ENCODE peak calls at places on chromosome 18, in nine cellular contexts. V, J, O, N, T, Y, E, Z and C are unnamed samples.

GRCh38 chr18:44627245-44627644 is 53.4 kb upstream of the SETBP1 start:
- DNase-seq in V (no peak), J (peak), O (no peak), N (no peak), T (no peak), Y (no peak), E (no peak), Z (no peak), C (no peak)

GRCh38 chr18:78647018-78647417 is 332.6 kb upstream of the SALL3 start:
- DNase-seq in V (no peak), J (no peak), O (no peak), N (no peak), T (no peak), Y (no peak), E (no peak), Z (no peak), C (no peak)

GRCh38 chr18:36850527-36851201 is 21.7 kb downstream of the KIAA1328 start:
- DNase-seq in V (no peak), J (no peak), O (no peak), N (no peak), T (peak), Y (no peak), E (no peak), Z (no peak), C (no peak)

GRCh38 chr18:10089881-10090280 is 176.1 kb downstream of the VAPA start:
- DNase-seq in V (no peak), J (no peak), O (no peak), N (no peak), T (no peak), Y (no peak), E (no peak), Z (no peak), C (no peak)

GRCh38 chr18:48700222-48700845 is 161.5 kb downstream of the CTIF start:
- DNase-seq in V (no peak), J (no peak), O (no peak), N (no peak), T (no peak), Y (no peak), E (no peak), Z (no peak), C (no peak)

GRCh38 chr18:48743046-48743445 is 204.2 kb downstream of the CTIF start:
- DNase-seq in V (no peak), J (no peak), O (no peak), N (no peak), T (no peak), Y (no peak), E (no peak), Z (no peak), C (peak)

GRCh38 chr18:58967643-58968291 is 103.1 kb downstream of the ZNF532 start:
- DNase-seq in V (no peak), J (peak), O (no peak), N (no peak), T (no peak), Y (no peak), E (peak), Z (no peak), C (no peak)

GRCh38 chr18:11027862-11028261 is 121.5 kb downstream of the PIEZO2 start:
- DNase-seq in V (no peak), J (no peak), O (no peak), N (no peak), T (no peak), Y (no peak), E (no peak), Z (no peak), C (no peak)

GRCh38 chr18:55522011-55522410 is 66.0 kb downstream of the TCF4 start:
- DNase-seq in V (no peak), J (no peak), O (no peak), N (peak), T (peak), Y (no peak), E (peak), Z (no peak), C (no peak)

GRCh38 chr18:40249390-40250080 is 1705.5 kb upstream of the PIK3C3 start:
- DNase-seq in V (no peak), J (no peak), O (no peak), N (no peak), T (no peak), Y (no peak), E (no peak), Z (no peak), C (no peak)